ENCODE peak calls at places on chromosome 16, in six cellular contexts. L, K, N, V, W and B are unnamed samples.

GRCh38 chr16:89860747-89861304 is 12.6 kb upstream of the TCF25 start:
- DNase-seq in L (peak; percentile 80), K (no peak), N (peak; percentile 83), V (peak; percentile 24), W (peak; percentile 80), B (peak; percentile 70)

GRCh38 chr16:89951509-89951908 is 3.0 kb downstream of the DEF8 start:
- DNase-seq in L (no peak), K (no peak), N (no peak), V (no peak), W (no peak), B (no peak)

GRCh38 chr16:51523400-51523799 is 372.3 kb upstream of the SALL1 start:
- DNase-seq in L (no peak), K (no peak), N (no peak), V (peak; percentile 67), W (no peak), B (no peak)

GRCh38 chr16:58464916-58465731 is 34.8 kb upstream of the NDRG4 start:
- DNase-seq in L (peak; percentile 42), K (no peak), N (no peak), V (no peak), W (no peak), B (peak; percentile 25)

GRCh38 chr16:48101069-48101674 is 54.6 kb downstream of the ABCC12 start:
- DNase-seq in L (no peak), K (no peak), N (peak; percentile 14), V (no peak), W (no peak), B (no peak)

GRCh38 chr16:89706446-89707260 is 5.1 kb upstream of the SPATA2L start:
- DNase-seq in L (no peak), K (no peak), N (no peak), V (no peak), W (no peak), B (no peak)

GRCh38 chr16:25256821-25257503 is 683 bp downstream of the ZKSCAN2 start:
- DNase-seq in L (peak; percentile 41), K (no peak), N (peak; percentile 14), V (peak; percentile 31), W (no peak), B (peak; percentile 19)

GRCh38 chr16:86307518-86307903 is 202.8 kb upstream of the FOXF1 start:
- DNase-seq in L (no peak), K (no peak), N (peak; percentile 55), V (peak; percentile 90), W (no peak), B (no peak)

GRCh38 chr16:19432429-19432828 is 14.7 kb downstream of the TMC5 start:
- DNase-seq in L (no peak), K (no peak), N (no peak), V (no peak), W (no peak), B (no peak)

GRCh38 chr16:71807905-71808592 is 585 bp downstream of the AP1G1 start:
- DNase-seq in L (no peak), K (no peak), N (peak; percentile 31), V (peak; percentile 38), W (no peak), B (no peak)

GRCh38 chr16:15807603-15808009 is 49.2 kb downstream of the MYH11 start:
- DNase-seq in L (no peak), K (peak; percentile 15), N (no peak), V (no peak), W (no peak), B (no peak)

GRCh38 chr16:31869511-31870201 is 4.0 kb upstream of the ZNF267 start:
- DNase-seq in L (no peak), K (peak; percentile 42), N (peak; percentile 38), V (peak; percentile 66), W (peak; percentile 68), B (no peak)

GRCh38 chr16:28317040-28317880 is 24.9 kb downstream of the SBK1 start:
- DNase-seq in L (peak; percentile 75), K (no peak), N (peak; percentile 57), V (peak; percentile 29), W (peak; percentile 85), B (peak; percentile 73)

GRCh38 chr16:82195917-82196494 is 26.0 kb upstream of the MPHOSPH6 start:
- DNase-seq in L (no peak), K (no peak), N (no peak), V (peak; percentile 25), W (no peak), B (no peak)

GRCh38 chr16:67708368-67708771 is 10.7 kb downstream of the GFOD2 start:
- DNase-seq in L (no peak), K (no peak), N (no peak), V (peak; percentile 70), W (no peak), B (no peak)

GRCh38 chr16:71883849-71884638 is at the start of gene ZNF821:
- DNase-seq in L (peak; percentile 93), K (no peak), N (peak; percentile 79), V (peak; percentile 63), W (peak; percentile 78), B (peak; percentile 84)

GRCh38 chr16:11916524-11917285 is 949 bp upstream of the GSPT1 start:
- DNase-seq in L (no peak), K (no peak), N (peak; percentile 74), V (peak; percentile 21), W (no peak), B (no peak)

GRCh38 chr16:84821728-84822676 is 2.2 kb downstream of the CRISPLD2 start:
- DNase-seq in L (no peak), K (no peak), N (no peak), V (peak; percentile 62), W (no peak), B (no peak)

GRCh38 chr16:10556240-10556639 is 24.2 kb downstream of the EMP2 start:
- DNase-seq in L (no peak), K (no peak), N (no peak), V (no peak), W (no peak), B (no peak)

GRCh38 chr16:10558746-10559641 is 21.4 kb downstream of the EMP2 start:
- DNase-seq in L (no peak), K (no peak), N (no peak), V (peak; percentile 77), W (no peak), B (no peak)

GRCh38 chr16:10557750-10558149 is 22.6 kb downstream of the EMP2 start:
- DNase-seq in L (no peak), K (no peak), N (no peak), V (no peak), W (no peak), B (no peak)

GRCh38 chr16:10561001-10561400 is 19.4 kb downstream of the EMP2 start:
- DNase-seq in L (no peak), K (no peak), N (no peak), V (no peak), W (no peak), B (no peak)

DNA sequence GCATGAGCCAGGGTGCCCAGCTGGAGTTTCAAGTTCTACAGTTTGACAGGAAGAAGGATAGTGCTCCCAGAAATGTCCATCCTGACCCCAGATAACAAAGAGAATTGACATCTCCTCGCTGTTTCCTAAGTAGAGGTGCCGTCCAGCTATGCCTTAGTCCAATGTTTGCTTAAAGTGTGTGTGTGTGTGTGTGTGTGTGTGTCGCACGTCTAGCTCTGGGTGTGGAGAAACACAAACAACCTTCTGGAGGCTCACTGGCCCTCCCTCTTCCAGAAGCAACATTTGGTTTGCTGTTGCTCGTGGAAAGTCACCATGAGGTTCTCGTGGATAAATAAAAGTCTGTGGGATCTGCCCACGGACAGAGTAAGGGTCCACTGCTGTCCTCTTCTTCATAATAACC is 22.1 kb downstream of the EMP2 start:
- DNase-seq in L (no peak), K (no peak), N (no peak), V (peak; percentile 15), W (no peak), B (no peak)
- TF ChIP-seq CTCF in L (no peak), K (no peak), N (no peak), V (no peak), W (no peak), B (no peak)

GRCh38 chr16:78100162-78100467 is 661 bp downstream of the WWOX start:
- DNase-seq in L (no peak), K (no peak), N (no peak), V (no peak), W (no peak), B (no peak)
- TF ChIP-seq CTCF in L (no peak), K (no peak), N (peak; percentile 40), V (no peak), W (no peak), B (no peak)

GRCh38 chr16:14300631-14301149 is 229.6 kb downstream of the MRTFB start:
- DNase-seq in L (peak; percentile 46), K (no peak), N (peak; percentile 76), V (peak; percentile 86), W (peak; percentile 27), B (no peak)
- TF ChIP-seq CTCF in L (peak; percentile 14), K (peak; percentile 67), N (peak; percentile 90), V (peak; percentile 78), W (peak; percentile 28), B (peak; percentile 62)

GRCh38 chr16:1089822-1090619 is 6.0 kb downstream of the C1QTNF8 start:
- DNase-seq in L (no peak), K (no peak), N (peak; percentile 48), V (no peak), W (no peak), B (no peak)
- TF ChIP-seq CTCF in L (no peak), K (no peak), N (peak; percentile 31), V (no peak), W (no peak), B (no peak)

GRCh38 chr16:54929090-54930033 is 1.3 kb upstream of the IRX5 start:
- DNase-seq in L (peak; percentile 100), K (peak; percentile 49), N (peak; percentile 96), V (peak; percentile 99), W (peak; percentile 93), B (peak; percentile 99)
- TF ChIP-seq CTCF in L (no peak), K (no peak), N (peak; percentile 16), V (peak; percentile 27), W (no peak), B (peak; percentile 43)

DNA sequence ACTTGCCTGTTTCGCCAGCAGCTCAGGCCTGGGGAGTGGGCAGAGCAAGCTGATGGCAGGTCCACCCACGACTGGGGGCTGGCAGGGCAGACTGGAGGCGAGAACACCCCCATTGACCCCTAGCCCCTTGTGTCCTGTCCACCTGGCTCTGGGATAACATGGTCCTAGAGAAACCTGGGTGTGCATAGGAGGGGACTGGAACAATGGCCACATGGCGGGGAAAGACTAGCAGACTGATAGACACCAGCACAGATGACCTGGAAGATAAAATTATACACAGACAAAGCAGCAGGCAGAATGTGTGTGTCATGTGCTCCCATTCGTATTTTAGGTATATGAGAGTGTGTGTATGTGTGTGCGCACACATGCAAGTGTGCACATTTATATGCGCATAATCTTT is 23.5 kb downstream of the NUBP1 start:
- DNase-seq in L (no peak), K (no peak), N (no peak), V (no peak), W (no peak), B (no peak)
- TF ChIP-seq CTCF in L (no peak), K (no peak), N (no peak), V (no peak), W (no peak), B (no peak)

DNA sequence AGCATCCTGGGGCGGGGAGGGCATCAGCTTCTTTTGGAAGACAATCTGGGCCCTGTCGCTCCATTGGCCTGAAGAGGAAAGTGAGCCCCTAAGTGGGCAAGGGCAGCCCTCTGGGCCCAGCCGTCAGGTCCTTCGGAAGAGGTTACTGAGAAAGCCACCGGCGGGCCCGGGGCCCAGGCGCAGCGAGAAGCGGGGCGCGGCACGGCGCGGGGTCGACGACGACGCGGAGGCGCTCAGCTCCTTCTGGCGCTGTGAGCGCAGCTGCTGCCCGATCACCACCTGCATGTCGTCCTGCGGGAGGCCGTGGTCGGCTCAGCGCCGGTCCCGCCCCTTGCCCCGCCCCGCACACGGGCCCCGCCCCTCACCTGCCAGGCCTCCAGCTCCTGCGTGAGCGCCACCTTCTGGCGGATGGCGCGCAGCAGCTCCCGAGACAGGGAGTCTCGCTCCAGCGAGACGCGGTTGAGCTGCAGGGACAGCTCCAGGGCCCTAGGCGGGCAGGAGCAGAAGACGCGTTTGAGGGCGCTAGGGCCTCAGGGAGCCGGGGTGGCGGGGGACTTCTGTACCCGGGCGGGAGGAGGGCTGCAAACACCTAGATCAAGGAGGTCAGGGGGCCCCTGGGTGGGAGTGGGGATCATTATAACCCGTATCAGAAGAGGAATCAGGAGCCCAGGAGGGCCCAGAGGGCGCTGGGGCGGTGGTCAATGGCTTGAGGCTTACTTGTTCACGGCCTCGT is 4.3 kb downstream of the THOC6 start:
- DNase-seq in L (peak; percentile 97), K (no peak), N (peak; percentile 86), V (peak; percentile 46), W (peak; percentile 91), B (peak; percentile 91)
- TF ChIP-seq CTCF in L (peak; percentile 79), K (peak; percentile 62), N (peak; percentile 90), V (peak; percentile 51), W (peak; percentile 80), B (peak; percentile 88)